ENCODE peak calls at places on chromosomes 12 and 14, in ten cellular contexts. R, C, Y, P, A, K, T, F, S and D are unnamed samples.

GRCh38 chr12:118827047-118827446 is 154.3 kb upstream of the SRRM4 start:
- DNase-seq in R (no peak), C (no peak), Y (no peak), P (no peak), A (no peak), K (no peak), T (no peak), F (no peak), S (no peak), D (no peak)

GRCh38 chr14:81565441-81566290 is 32.0 kb upstream of the SEL1L start:
- DNase-seq in R (peak), C (no peak), Y (peak), P (peak), A (peak), K (no peak), T (peak), F (peak), S (no peak), D (no peak)

GRCh38 chr14:56474419-56475022 is 105.1 kb upstream of the TMEM260 start:
- DNase-seq in R (no peak), C (peak), Y (peak), P (peak), A (no peak), K (no peak), T (peak), F (peak), S (no peak), D (no peak)

GRCh38 chr12:6792522-6793201 is 3.3 kb downstream of the CD4 start:
- DNase-seq in R (peak), C (no peak), Y (no peak), P (no peak), A (no peak), K (peak), T (peak), F (no peak), S (no peak), D (no peak)

GRCh38 chr12:131832393-131833231 is 4.4 kb downstream of the MMP17 start:
- DNase-seq in R (no peak), C (peak), Y (peak), P (no peak), A (peak), K (no peak), T (peak), F (no peak), S (peak), D (no peak)

GRCh38 chr12:56080556-56081138 is 682 bp downstream of the ERBB3 start:
- DNase-seq in R (no peak), C (no peak), Y (no peak), P (peak), A (no peak), K (no peak), T (no peak), F (peak), S (peak), D (no peak)

GRCh38 chr12:45730842-45731336 is 1.4 kb downstream of the ARID2 start:
- DNase-seq in R (peak), C (no peak), Y (peak), P (peak), A (no peak), K (no peak), T (peak), F (no peak), S (no peak), D (no peak)

GRCh38 chr12:113207621-113208040 is 13.6 kb upstream of the TPCN1 start:
- DNase-seq in R (no peak), C (no peak), Y (no peak), P (no peak), A (no peak), K (no peak), T (no peak), F (no peak), S (no peak), D (no peak)

GRCh38 chr12:67449591-67450052 is 180.5 kb downstream of the CAND1 start:
- DNase-seq in R (peak), C (no peak), Y (no peak), P (peak), A (no peak), K (no peak), T (no peak), F (no peak), S (no peak), D (peak)

GRCh38 chr12:42172811-42173210 is 28.1 kb upstream of the GXYLT1 start:
- DNase-seq in R (no peak), C (no peak), Y (no peak), P (no peak), A (no peak), K (no peak), T (no peak), F (no peak), S (no peak), D (no peak)

GRCh38 chr12:69161835-69162234 is 77.5 kb upstream of the CPSF6 start:
- DNase-seq in R (peak), C (no peak), Y (no peak), P (peak), A (no peak), K (no peak), T (peak), F (no peak), S (no peak), D (peak)

GRCh38 chr12:60168441-60168840 is 572.6 kb downstream of the SLC16A7 start:
- DNase-seq in R (no peak), C (no peak), Y (no peak), P (no peak), A (no peak), K (no peak), T (no peak), F (no peak), S (no peak), D (no peak)